ENCODE peak calls at places on chromosomes 12 and 14, in seven cellular contexts. Y is heart right ventricle, I is upper lobe of left lung, U is GM23248, A is pancreas, H is sigmoid colon, K is prostate gland. M is an unnamed sample.

GRCh38 chr12:101297661-101298060 is 17.8 kb downstream of the UTP20 start:
- DNase-seq in Y (no peak), I (no peak), U (no peak), A (no peak), H (no peak), K (no peak), M (no peak)

GRCh38 chr12:78560633-78561032 is 303.9 kb upstream of the SYT1 start:
- DNase-seq in Y (no peak), I (no peak), U (no peak), A (no peak), H (no peak), K (no peak), M (no peak)

GRCh38 chr12:83690465-83690864 is 1003.8 kb downstream of the TMTC2 start:
- DNase-seq in Y (no peak), I (no peak), U (no peak), A (no peak), H (no peak), K (no peak), M (no peak)

GRCh38 chr12:47828008-47828966 is 8.6 kb upstream of the HDAC7 start:
- DNase-seq in Y (no peak), I (no peak), U (peak; percentile 40), A (no peak), H (no peak), K (no peak), M (no peak)

GRCh38 chr12:56114084-56114483 is 2.3 kb upstream of the RPL41 start:
- DNase-seq in Y (no peak), I (no peak), U (no peak), A (no peak), H (no peak), K (no peak), M (no peak)

GRCh38 chr12:98002887-98003493 is 512.4 kb upstream of the TMPO start:
- DNase-seq in Y (no peak), I (no peak), U (peak; percentile 39), A (peak; percentile 45), H (no peak), K (peak; percentile 46), M (no peak)

GRCh38 chr12:6540181-6540877 is 6.0 kb downstream of the GAPDH start:
- DNase-seq in Y (peak; percentile 87), I (peak; percentile 94), U (peak; percentile 99), A (no peak), H (peak; percentile 94), K (peak; percentile 90), M (peak; percentile 97)

GRCh38 chr14:35215110-35215872 is 76.9 kb upstream of the PSMA6 start:
- DNase-seq in Y (peak; percentile 6), I (no peak), U (peak; percentile 67), A (no peak), H (no peak), K (no peak), M (no peak)

GRCh38 chr12:90622431-90622830 is 332.5 kb downstream of the CCER1 start:
- DNase-seq in Y (no peak), I (no peak), U (peak; percentile 34), A (no peak), H (no peak), K (no peak), M (no peak)

GRCh38 chr12:3533703-3534386 is 42.8 kb downstream of the PRMT8 start:
- DNase-seq in Y (peak; percentile 73), I (peak; percentile 27), U (peak; percentile 29), A (no peak), H (peak; percentile 75), K (peak; percentile 69), M (no peak)

GRCh38 chr14:99657645-99658155 is 12.8 kb downstream of the HHIPL1 start:
- DNase-seq in Y (no peak), I (no peak), U (no peak), A (no peak), H (no peak), K (no peak), M (no peak)

GRCh38 chr14:88168498-88169165 is 154.4 kb downstream of the KCNK10 start:
- DNase-seq in Y (peak; percentile 21), I (peak; percentile 31), U (peak; percentile 54), A (peak; percentile 54), H (no peak), K (no peak), M (no peak)

GRCh38 chr14:23929822-23930294 is 23.7 kb upstream of the DHRS4 start:
- DNase-seq in Y (peak; percentile 83), I (no peak), U (peak; percentile 71), A (peak; percentile 83), H (peak; percentile 85), K (peak; percentile 67), M (peak; percentile 78)

GRCh38 chr14:104431929-104432541 is 147.5 kb upstream of the C14orf180 start:
- DNase-seq in Y (no peak), I (peak; percentile 62), U (no peak), A (no peak), H (peak; percentile 38), K (no peak), M (peak; percentile 62)

GRCh38 chr14:72849222-72849621 is 44.7 kb downstream of the DPF3 start:
- DNase-seq in Y (no peak), I (peak; percentile 41), U (no peak), A (no peak), H (no peak), K (no peak), M (no peak)

GRCh38 chr12:55745361-55746146 is 2.6 kb downstream of the GDF11 start:
- DNase-seq in Y (no peak), I (no peak), U (peak; percentile 35), A (no peak), H (peak; percentile 71), K (no peak), M (no peak)

GRCh38 chr12:121288941-121289340 is 7.6 kb downstream of the CAMKK2 start:
- DNase-seq in Y (peak; percentile 51), I (no peak), U (no peak), A (no peak), H (no peak), K (no peak), M (no peak)

GRCh38 chr14:69287096-69287991 is 27.4 kb downstream of the GALNT16 start:
- DNase-seq in Y (no peak), I (no peak), U (peak; percentile 55), A (no peak), H (no peak), K (no peak), M (no peak)

GRCh38 chr12:59678759-59679411 is 83.1 kb downstream of the SLC16A7 start:
- DNase-seq in Y (no peak), I (peak; percentile 56), U (no peak), A (no peak), H (peak; percentile 56), K (no peak), M (no peak)

GRCh38 chr14:100576091-100577085 is 10.8 kb downstream of the BEGAIN start:
- DNase-seq in Y (no peak), I (peak; percentile 50), U (no peak), A (no peak), H (peak; percentile 46), K (no peak), M (peak; percentile 63)

GRCh38 chr12:40819427-40820108 is 127.3 kb downstream of the CNTN1 start:
- DNase-seq in Y (no peak), I (peak; percentile 2), U (no peak), A (peak; percentile 15), H (peak; percentile 61), K (no peak), M (no peak)

GRCh38 chr14:92649066-92649465 is 99.4 kb downstream of the LGMN start:
- DNase-seq in Y (no peak), I (no peak), U (no peak), A (no peak), H (no peak), K (no peak), M (no peak)

GRCh38 chr14:73753043-73753886 is 39.1 kb upstream of the PNMA1 start:
- DNase-seq in Y (peak; percentile 60), I (no peak), U (peak; percentile 51), A (no peak), H (peak; percentile 81), K (no peak), M (no peak)

GRCh38 chr12:52207895-52208294 is 16.1 kb upstream of the KRT80 start:
- DNase-seq in Y (peak; percentile 65), I (no peak), U (peak; percentile 86), A (peak; percentile 95), H (peak; percentile 75), K (peak; percentile 88), M (peak; percentile 69)

GRCh38 chr12:67650528-67651379 is 2.2 kb downstream of the DYRK2 start:
- DNase-seq in Y (no peak), I (no peak), U (peak; percentile 37), A (no peak), H (no peak), K (peak; percentile 13), M (no peak)
- H3K4me1 ChIP-seq in Y (peaks cover 64% of the 10 kb centered on the region), I (peaks cover 25% of the 10 kb centered on the region), U (peaks cover 36% of the 10 kb centered on the region), A (peaks cover 9% of the 10 kb centered on the region), H (peaks cover 60% of the 10 kb centered on the region), K (peaks cover 3% of the 10 kb centered on the region), M (peaks cover 28% of the 10 kb centered on the region)

GRCh38 chr12:110744176-110744575 is 1.5 kb upstream of the PPP1CC start:
- DNase-seq in Y (no peak), I (no peak), U (peak; percentile 79), A (peak; percentile 49), H (peak; percentile 72), K (no peak), M (peak; percentile 75)
- H3K4me1 ChIP-seq in Y (peaks cover 45% of the 10 kb centered on the region), I (peaks cover 28% of the 10 kb centered on the region), U (peaks cover 42% of the 10 kb centered on the region), A (peaks cover 18% of the 10 kb centered on the region), H (peaks cover 36% of the 10 kb centered on the region), K (peaks cover 3% of the 10 kb centered on the region), M (peaks cover 31% of the 10 kb centered on the region)

GRCh38 chr12:79935624-79936040 is 735 bp upstream of the PPP1R12A start:
- DNase-seq in Y (no peak), I (no peak), U (peak; percentile 51), A (no peak), H (no peak), K (no peak), M (no peak)
- H3K4me1 ChIP-seq in Y (peaks cover 44% of the 10 kb centered on the region), I (peaks cover 17% of the 10 kb centered on the region), U (peaks cover 23% of the 10 kb centered on the region), A (peaks cover 12% of the 10 kb centered on the region), H (peaks cover 39% of the 10 kb centered on the region), K (no peaks in the 10 kb centered on the region), M (peaks cover 21% of the 10 kb centered on the region)

GRCh38 chr14:91313852-91314251 is 69.3 kb upstream of the GPR68 start:
- DNase-seq in Y (no peak), I (no peak), U (no peak), A (no peak), H (no peak), K (no peak), M (no peak)
- H3K4me1 ChIP-seq in Y (peaks cover 28% of the 10 kb centered on the region), I (peaks cover 26% of the 10 kb centered on the region), U (no peaks in the 10 kb centered on the region), A (peaks cover 10% of the 10 kb centered on the region), H (peaks cover 9% of the 10 kb centered on the region), K (peaks cover 11% of the 10 kb centered on the region), M (peaks cover 12% of the 10 kb centered on the region)

GRCh38 chr14:89407856-89408255 is 9.2 kb downstream of the FOXN3 start:
- DNase-seq in Y (no peak), I (no peak), U (peak; percentile 32), A (no peak), H (no peak), K (no peak), M (no peak)
- H3K4me1 ChIP-seq in Y (peaks cover 72% of the 10 kb centered on the region), I (peaks cover 41% of the 10 kb centered on the region), U (no peaks in the 10 kb centered on the region), A (no peaks in the 10 kb centered on the region), H (peaks cover 55% of the 10 kb centered on the region), K (no peaks in the 10 kb centered on the region), M (peaks cover 25% of the 10 kb centered on the region)

GRCh38 chr14:54650331-54651017 is 83.5 kb downstream of the SAMD4A start:
- DNase-seq in Y (peak; percentile 50), I (no peak), U (peak; percentile 84), A (no peak), H (peak; percentile 85), K (no peak), M (no peak)
- H3K4me1 ChIP-seq in Y (peaks cover 97% of the 10 kb centered on the region), I (peaks cover 53% of the 10 kb centered on the region), U (peaks cover 60% of the 10 kb centered on the region), A (no peaks in the 10 kb centered on the region), H (peaks cover 77% of the 10 kb centered on the region), K (no peaks in the 10 kb centered on the region), M (peaks cover 51% of the 10 kb centered on the region)